ENCODE peak calls at places on chromosomes 5 and 9, in five cellular contexts. One of them, this sample, is unnamed.

GRCh38 chr9:121736964-121737462 is 85.6 kb downstream of the DAB2IP start:
- DNase-seq in neural crest cell: no peak
- DNase-seq in stomach: peak
- DNase-seq in HFF-Myc: no peak
- DNase-seq in GM13977: peak
- DNase-seq in this sample: no peak

GRCh38 chr9:16616686-16617085 is 253.8 kb downstream of the BNC2 start:
- DNase-seq in neural crest cell: no peak
- DNase-seq in stomach: no peak
- DNase-seq in HFF-Myc: no peak
- DNase-seq in GM13977: no peak
- DNase-seq in this sample: no peak

GRCh38 chr5:60522299-60522915 is 177.6 kb downstream of the DEPDC1B start:
- DNase-seq in neural crest cell: no peak
- DNase-seq in stomach: no peak
- DNase-seq in HFF-Myc: no peak
- DNase-seq in GM13977: peak
- DNase-seq in this sample: no peak

GRCh38 chr5:170195876-170196275 is 36.9 kb upstream of the C5orf58 start:
- DNase-seq in neural crest cell: no peak
- DNase-seq in stomach: no peak
- DNase-seq in HFF-Myc: no peak
- DNase-seq in GM13977: no peak
- DNase-seq in this sample: no peak

GRCh38 chr9:133680250-133680975 is 44.2 kb downstream of the DBH start:
- DNase-seq in neural crest cell: no peak
- DNase-seq in stomach: no peak
- DNase-seq in HFF-Myc: no peak
- DNase-seq in GM13977: no peak
- DNase-seq in this sample: no peak

GRCh38 chr9:93902780-93903655 is 52.1 kb downstream of the BARX1 start:
- DNase-seq in neural crest cell: no peak
- DNase-seq in stomach: no peak
- DNase-seq in HFF-Myc: no peak
- DNase-seq in GM13977: no peak
- DNase-seq in this sample: no peak

GRCh38 chr5:60267907-60268306 is 374.4 kb upstream of the PDE4D start:
- DNase-seq in neural crest cell: no peak
- DNase-seq in stomach: no peak
- DNase-seq in HFF-Myc: no peak
- DNase-seq in GM13977: no peak
- DNase-seq in this sample: no peak

GRCh38 chr5:44885903-44886302 is 77.2 kb downstream of the MRPS30 start:
- DNase-seq in neural crest cell: no peak
- DNase-seq in stomach: no peak
- DNase-seq in HFF-Myc: no peak
- DNase-seq in GM13977: peak
- DNase-seq in this sample: no peak

GRCh38 chr5:146817973-146818372 is 60.6 kb downstream of the PPP2R2B start:
- DNase-seq in neural crest cell: no peak
- DNase-seq in stomach: no peak
- DNase-seq in HFF-Myc: no peak
- DNase-seq in GM13977: no peak
- DNase-seq in this sample: no peak

GRCh38 chr5:57805170-57805569 is 322.6 kb upstream of the ACTBL2 start:
- DNase-seq in neural crest cell: no peak
- DNase-seq in stomach: no peak
- DNase-seq in HFF-Myc: no peak
- DNase-seq in GM13977: no peak
- DNase-seq in this sample: no peak

GRCh38 chr9:72789915-72790314 is 162.9 kb downstream of the ALDH1A1 start:
- DNase-seq in neural crest cell: no peak
- DNase-seq in stomach: no peak
- DNase-seq in HFF-Myc: no peak
- DNase-seq in GM13977: no peak
- DNase-seq in this sample: no peak

GRCh38 chr9:13758876-13759275 is 479.4 kb upstream of the MPDZ start:
- DNase-seq in neural crest cell: no peak
- DNase-seq in stomach: no peak
- DNase-seq in HFF-Myc: no peak
- DNase-seq in GM13977: no peak
- DNase-seq in this sample: no peak

GRCh38 chr5:67065237-67065636 is 131.4 kb downstream of the CD180 start:
- DNase-seq in neural crest cell: no peak
- DNase-seq in stomach: no peak
- DNase-seq in HFF-Myc: no peak
- DNase-seq in GM13977: peak
- DNase-seq in this sample: no peak

GRCh38 chr9:70924905-70925547 is 196.4 kb downstream of the TRPM3 start:
- DNase-seq in neural crest cell: peak
- DNase-seq in stomach: peak
- DNase-seq in HFF-Myc: peak
- DNase-seq in GM13977: peak
- DNase-seq in this sample: no peak

GRCh38 chr5:143061161-143061945 is 291.2 kb downstream of the ARHGAP26 start:
- DNase-seq in neural crest cell: no peak
- DNase-seq in stomach: no peak
- DNase-seq in HFF-Myc: no peak
- DNase-seq in GM13977: no peak
- DNase-seq in this sample: no peak

GRCh38 chr5:78648359-78649219 is at the start of gene LHFPL2:
- DNase-seq in neural crest cell: peak
- DNase-seq in stomach: peak
- DNase-seq in HFF-Myc: no peak
- DNase-seq in GM13977: peak
- DNase-seq in this sample: peak

GRCh38 chr5:167947312-167947711 is 344.1 kb upstream of the WWC1 start:
- DNase-seq in neural crest cell: no peak
- DNase-seq in stomach: no peak
- DNase-seq in HFF-Myc: no peak
- DNase-seq in GM13977: no peak
- DNase-seq in this sample: no peak

GRCh38 chr9:137900584-137901310 is 23.2 kb downstream of the CACNA1B start:
- DNase-seq in neural crest cell: no peak
- DNase-seq in stomach: no peak
- DNase-seq in HFF-Myc: no peak
- DNase-seq in GM13977: no peak
- DNase-seq in this sample: no peak

GRCh38 chr5:52809884-52810283 is 22.2 kb downstream of the ITGA1 start:
- DNase-seq in neural crest cell: no peak
- DNase-seq in stomach: no peak
- DNase-seq in HFF-Myc: no peak
- DNase-seq in GM13977: no peak
- DNase-seq in this sample: no peak

GRCh38 chr5:60333103-60333502 is 366.9 kb downstream of the DEPDC1B start:
- DNase-seq in neural crest cell: no peak
- DNase-seq in stomach: no peak
- DNase-seq in HFF-Myc: no peak
- DNase-seq in GM13977: no peak
- DNase-seq in this sample: no peak

DNA sequence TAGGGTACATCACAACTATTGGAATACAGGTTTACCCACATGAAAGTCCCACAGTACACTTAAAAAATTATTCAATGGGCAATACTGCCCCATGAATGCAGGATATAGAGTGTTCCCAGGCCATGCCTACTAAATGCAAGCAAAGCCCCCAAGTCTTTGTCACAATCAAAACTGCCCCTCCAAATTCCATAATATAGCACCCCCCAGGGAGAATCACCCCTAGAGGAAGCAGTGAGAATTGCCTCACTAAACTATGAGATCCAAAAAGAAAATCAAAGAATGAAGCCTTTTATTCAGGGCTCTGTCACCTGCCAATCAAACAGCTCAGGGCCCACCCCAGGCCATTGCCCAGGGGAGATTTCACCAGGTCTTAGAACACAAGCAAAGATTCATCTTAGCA is 90.8 kb downstream of the ATPSCKMT start:
- DNase-seq in neural crest cell: no peak
- DNase-seq in stomach: no peak
- DNase-seq in HFF-Myc: no peak
- DNase-seq in GM13977: no peak
- DNase-seq in this sample: no peak
- TF ChIP-seq CTCF in neural crest cell: no peak
- TF ChIP-seq CTCF in stomach: no peak
- TF ChIP-seq CTCF in HFF-Myc: no peak
- TF ChIP-seq CTCF in GM13977: no peak
- TF ChIP-seq CTCF in this sample: no peak

GRCh38 chr5:448766-449090 is 5.8 kb downstream of the EXOC3 start:
- DNase-seq in neural crest cell: no peak
- DNase-seq in stomach: no peak
- DNase-seq in HFF-Myc: no peak
- DNase-seq in GM13977: no peak
- DNase-seq in this sample: no peak
- TF ChIP-seq CTCF in neural crest cell: no peak
- TF ChIP-seq CTCF in stomach: no peak
- TF ChIP-seq CTCF in HFF-Myc: no peak
- TF ChIP-seq CTCF in GM13977: no peak
- TF ChIP-seq CTCF in this sample: no peak

GRCh38 chr9:123102380-123103113 is 69.1 kb downstream of the GPR21 start:
- DNase-seq in neural crest cell: no peak
- DNase-seq in stomach: no peak
- DNase-seq in HFF-Myc: no peak
- DNase-seq in GM13977: no peak
- DNase-seq in this sample: no peak
- TF ChIP-seq CTCF in neural crest cell: no peak
- TF ChIP-seq CTCF in stomach: no peak
- TF ChIP-seq CTCF in HFF-Myc: peak
- TF ChIP-seq CTCF in GM13977: peak
- TF ChIP-seq CTCF in this sample: peak

GRCh38 chr5:123119334-123119986 is 30.4 kb downstream of the PRDM6 start:
- DNase-seq in neural crest cell: no peak
- DNase-seq in stomach: no peak
- DNase-seq in HFF-Myc: no peak
- DNase-seq in GM13977: no peak
- DNase-seq in this sample: no peak
- TF ChIP-seq CTCF in neural crest cell: no peak
- TF ChIP-seq CTCF in stomach: no peak
- TF ChIP-seq CTCF in HFF-Myc: no peak
- TF ChIP-seq CTCF in GM13977: no peak
- TF ChIP-seq CTCF in this sample: no peak

DNA sequence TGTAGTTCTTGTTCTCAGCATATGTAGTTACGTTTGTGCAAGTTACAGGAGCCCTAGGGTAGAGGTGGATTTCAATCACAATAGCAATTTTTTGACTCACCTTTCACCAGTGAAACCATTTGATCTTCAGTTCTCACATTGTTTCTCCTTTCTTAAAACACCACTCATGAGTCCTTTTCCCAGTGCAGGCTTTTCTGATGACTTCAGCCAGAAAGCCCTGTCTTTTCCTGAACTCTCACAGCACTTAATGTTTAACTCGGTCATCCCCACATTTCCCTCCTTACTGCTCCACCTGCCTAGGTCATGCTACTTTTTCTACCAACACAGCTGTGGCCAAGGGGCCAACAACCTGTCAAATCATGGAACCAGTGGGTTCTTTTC is 37.9 kb downstream of the ARHGEF28 start:
- DNase-seq in neural crest cell: no peak
- DNase-seq in stomach: no peak
- DNase-seq in HFF-Myc: no peak
- DNase-seq in GM13977: peak
- DNase-seq in this sample: no peak
- TF ChIP-seq CTCF in neural crest cell: no peak
- TF ChIP-seq CTCF in stomach: no peak
- TF ChIP-seq CTCF in HFF-Myc: no peak
- TF ChIP-seq CTCF in GM13977: no peak
- TF ChIP-seq CTCF in this sample: no peak